ENCODE peak calls at places on chromosomes 13 and 19, in six cellular contexts. One of them, this sample, is unnamed.

GRCh38 chr13:28564030-28564429 is 69.1 kb upstream of the FLT1 start:
- DNase-seq in AG04449: no peak
- DNase-seq in cardiac muscle cell: no peak
- DNase-seq in ovary: no peak
- DNase-seq in CD8-positive, alpha-beta T cell: no peak
- DNase-seq in upper lobe of right lung: peak; percentile 87
- DNase-seq in this sample: no peak

GRCh38 chr19:7983995-7984837 is 21.2 kb downstream of the ELAVL1 start:
- DNase-seq in CD8-positive, alpha-beta T cell: no peak
- DNase-seq in AG04449: no peak
- DNase-seq in ovary: no peak
- DNase-seq in upper lobe of right lung: no peak
- DNase-seq in cardiac muscle cell: no peak
- DNase-seq in this sample: peak; percentile 13

GRCh38 chr19:51627491-51628138 is 2.6 kb downstream of the SIGLEC5 start:
- DNase-seq in upper lobe of right lung: no peak
- DNase-seq in CD8-positive, alpha-beta T cell: no peak
- DNase-seq in ovary: no peak
- DNase-seq in cardiac muscle cell: no peak
- DNase-seq in AG04449: no peak
- DNase-seq in this sample: no peak

GRCh38 chr13:57409121-57409520 is 222.4 kb upstream of the PCDH17 start:
- DNase-seq in CD8-positive, alpha-beta T cell: no peak
- DNase-seq in AG04449: no peak
- DNase-seq in cardiac muscle cell: no peak
- DNase-seq in ovary: no peak
- DNase-seq in upper lobe of right lung: no peak
- DNase-seq in this sample: no peak

GRCh38 chr19:10009269-10009665 is 1.0 kb downstream of the COL5A3 start:
- DNase-seq in AG04449: no peak
- DNase-seq in ovary: peak; percentile 80
- DNase-seq in cardiac muscle cell: peak; percentile 91
- DNase-seq in upper lobe of right lung: peak; percentile 69
- DNase-seq in CD8-positive, alpha-beta T cell: peak; percentile 61
- DNase-seq in this sample: no peak

GRCh38 chr19:7998081-7998480 is 7.4 kb downstream of the ELAVL1 start:
- DNase-seq in CD8-positive, alpha-beta T cell: no peak
- DNase-seq in cardiac muscle cell: no peak
- DNase-seq in AG04449: no peak
- DNase-seq in upper lobe of right lung: no peak
- DNase-seq in ovary: no peak
- DNase-seq in this sample: no peak

GRCh38 chr13:46803586-46803985 is 6.6 kb upstream of the ESD start:
- DNase-seq in CD8-positive, alpha-beta T cell: no peak
- DNase-seq in AG04449: no peak
- DNase-seq in cardiac muscle cell: no peak
- DNase-seq in upper lobe of right lung: no peak
- DNase-seq in ovary: no peak
- DNase-seq in this sample: no peak

GRCh38 chr13:111652676-111653075 is 332.2 kb downstream of the TEX29 start:
- DNase-seq in cardiac muscle cell: no peak
- DNase-seq in AG04449: no peak
- DNase-seq in CD8-positive, alpha-beta T cell: no peak
- DNase-seq in upper lobe of right lung: no peak
- DNase-seq in ovary: no peak
- DNase-seq in this sample: no peak

GRCh38 chr19:29576761-29577661 is 29.1 kb upstream of the POP4 start:
- DNase-seq in AG04449: no peak
- DNase-seq in CD8-positive, alpha-beta T cell: peak; percentile 37
- DNase-seq in cardiac muscle cell: peak; percentile 25
- DNase-seq in ovary: no peak
- DNase-seq in upper lobe of right lung: no peak
- DNase-seq in this sample: no peak

GRCh38 chr13:74204606-74205312 is 70.6 kb upstream of the KLF12 start:
- DNase-seq in AG04449: no peak
- DNase-seq in upper lobe of right lung: no peak
- DNase-seq in cardiac muscle cell: no peak
- DNase-seq in ovary: no peak
- DNase-seq in CD8-positive, alpha-beta T cell: no peak
- DNase-seq in this sample: no peak

GRCh38 chr19:38649305-38650179 is 2.1 kb downstream of the ACTN4 start:
- DNase-seq in cardiac muscle cell: no peak
- DNase-seq in CD8-positive, alpha-beta T cell: no peak
- DNase-seq in AG04449: no peak
- DNase-seq in upper lobe of right lung: peak; percentile 72
- DNase-seq in ovary: no peak
- DNase-seq in this sample: no peak

GRCh38 chr19:17863520-17864182 is 3.9 kb downstream of the RPL18A start:
- DNase-seq in upper lobe of right lung: no peak
- DNase-seq in CD8-positive, alpha-beta T cell: no peak
- DNase-seq in ovary: no peak
- DNase-seq in cardiac muscle cell: no peak
- DNase-seq in AG04449: no peak
- DNase-seq in this sample: no peak

GRCh38 chr19:49682274-49682673 is 5.2 kb downstream of the PRMT1 start:
- DNase-seq in cardiac muscle cell: no peak
- DNase-seq in CD8-positive, alpha-beta T cell: no peak
- DNase-seq in ovary: no peak
- DNase-seq in upper lobe of right lung: no peak
- DNase-seq in AG04449: no peak
- DNase-seq in this sample: no peak

GRCh38 chr13:109036091-109036490 is 406.7 kb downstream of the MYO16 start:
- DNase-seq in upper lobe of right lung: no peak
- DNase-seq in ovary: no peak
- DNase-seq in CD8-positive, alpha-beta T cell: no peak
- DNase-seq in cardiac muscle cell: no peak
- DNase-seq in AG04449: no peak
- DNase-seq in this sample: no peak

GRCh38 chr13:39776439-39776838 is 121.0 kb downstream of the COG6 start:
- DNase-seq in cardiac muscle cell: peak; percentile 69
- DNase-seq in CD8-positive, alpha-beta T cell: no peak
- DNase-seq in ovary: no peak
- DNase-seq in AG04449: peak; percentile 75
- DNase-seq in upper lobe of right lung: no peak
- DNase-seq in this sample: no peak

GRCh38 chr13:93244918-93245280 is 18.3 kb downstream of the GPC6 start:
- DNase-seq in AG04449: no peak
- DNase-seq in cardiac muscle cell: peak; percentile 61
- DNase-seq in ovary: no peak
- DNase-seq in CD8-positive, alpha-beta T cell: no peak
- DNase-seq in upper lobe of right lung: no peak
- DNase-seq in this sample: no peak

GRCh38 chr13:110405597-110406450 is 98.7 kb downstream of the COL4A2 start:
- DNase-seq in upper lobe of right lung: no peak
- DNase-seq in CD8-positive, alpha-beta T cell: no peak
- DNase-seq in cardiac muscle cell: no peak
- DNase-seq in AG04449: no peak
- DNase-seq in ovary: no peak
- DNase-seq in this sample: no peak

GRCh38 chr13:67229438-67230242 is 496 bp downstream of the PCDH9 start:
- DNase-seq in CD8-positive, alpha-beta T cell: no peak
- DNase-seq in AG04449: peak; percentile 2
- DNase-seq in cardiac muscle cell: peak; percentile 6
- DNase-seq in ovary: no peak
- DNase-seq in upper lobe of right lung: no peak
- DNase-seq in this sample: no peak

GRCh38 chr13:46170687-46171086 is 11.3 kb downstream of the LCP1 start:
- DNase-seq in AG04449: no peak
- DNase-seq in cardiac muscle cell: peak; percentile 69
- DNase-seq in ovary: no peak
- DNase-seq in CD8-positive, alpha-beta T cell: no peak
- DNase-seq in upper lobe of right lung: no peak
- DNase-seq in this sample: no peak

GRCh38 chr13:77443511-77443910 is 92.0 kb upstream of the SCEL start:
- DNase-seq in CD8-positive, alpha-beta T cell: no peak
- DNase-seq in AG04449: no peak
- DNase-seq in upper lobe of right lung: no peak
- DNase-seq in ovary: no peak
- DNase-seq in cardiac muscle cell: no peak
- DNase-seq in this sample: no peak

GRCh38 chr19:13079542-13079986 is 23.1 kb downstream of the LYL1 start:
- DNase-seq in CD8-positive, alpha-beta T cell: no peak
- DNase-seq in cardiac muscle cell: peak; percentile 61
- DNase-seq in ovary: peak; percentile 77
- DNase-seq in AG04449: no peak
- DNase-seq in upper lobe of right lung: peak; percentile 79
- DNase-seq in this sample: no peak

GRCh38 chr19:50759886-50760285 is 10.4 kb upstream of the GPR32 start:
- DNase-seq in CD8-positive, alpha-beta T cell: no peak
- DNase-seq in cardiac muscle cell: peak; percentile 30
- DNase-seq in ovary: no peak
- DNase-seq in AG04449: no peak
- DNase-seq in upper lobe of right lung: no peak
- DNase-seq in this sample: no peak

GRCh38 chr13:60758637-60759036 is 361.6 kb downstream of the TDRD3 start:
- DNase-seq in cardiac muscle cell: no peak
- DNase-seq in upper lobe of right lung: no peak
- DNase-seq in CD8-positive, alpha-beta T cell: no peak
- DNase-seq in ovary: no peak
- DNase-seq in AG04449: no peak
- DNase-seq in this sample: no peak

GRCh38 chr19:46903458-46903857 is 42.7 kb downstream of the ARHGAP35 start:
- DNase-seq in AG04449: no peak
- DNase-seq in upper lobe of right lung: no peak
- DNase-seq in CD8-positive, alpha-beta T cell: no peak
- DNase-seq in cardiac muscle cell: no peak
- DNase-seq in ovary: no peak
- DNase-seq in this sample: no peak

GRCh38 chr19:46902402-46902766 is 41.6 kb downstream of the ARHGAP35 start:
- DNase-seq in CD8-positive, alpha-beta T cell: no peak
- DNase-seq in cardiac muscle cell: no peak
- DNase-seq in upper lobe of right lung: no peak
- DNase-seq in ovary: no peak
- DNase-seq in AG04449: no peak
- DNase-seq in this sample: no peak

GRCh38 chr19:46906221-46906620 is 45.4 kb downstream of the ARHGAP35 start:
- DNase-seq in upper lobe of right lung: no peak
- DNase-seq in CD8-positive, alpha-beta T cell: no peak
- DNase-seq in AG04449: no peak
- DNase-seq in ovary: no peak
- DNase-seq in cardiac muscle cell: no peak
- DNase-seq in this sample: no peak

GRCh38 chr19:46901701-46902401 is 41.1 kb downstream of the ARHGAP35 start:
- DNase-seq in AG04449: no peak
- DNase-seq in CD8-positive, alpha-beta T cell: no peak
- DNase-seq in upper lobe of right lung: no peak
- DNase-seq in cardiac muscle cell: no peak
- DNase-seq in ovary: no peak
- DNase-seq in this sample: no peak

GRCh38 chr19:46904114-46905060 is 43.6 kb downstream of the ARHGAP35 start:
- DNase-seq in AG04449: peak; percentile 63
- DNase-seq in ovary: peak; percentile 43
- DNase-seq in cardiac muscle cell: peak; percentile 90
- DNase-seq in upper lobe of right lung: no peak
- DNase-seq in CD8-positive, alpha-beta T cell: no peak
- DNase-seq in this sample: no peak
- TF ChIP-seq CTCF in AG04449: no peak
- TF ChIP-seq CTCF in ovary: no peak
- TF ChIP-seq CTCF in cardiac muscle cell: no peak
- TF ChIP-seq CTCF in upper lobe of right lung: no peak
- TF ChIP-seq CTCF in CD8-positive, alpha-beta T cell: no peak
- TF ChIP-seq CTCF in this sample: no peak

DNA sequence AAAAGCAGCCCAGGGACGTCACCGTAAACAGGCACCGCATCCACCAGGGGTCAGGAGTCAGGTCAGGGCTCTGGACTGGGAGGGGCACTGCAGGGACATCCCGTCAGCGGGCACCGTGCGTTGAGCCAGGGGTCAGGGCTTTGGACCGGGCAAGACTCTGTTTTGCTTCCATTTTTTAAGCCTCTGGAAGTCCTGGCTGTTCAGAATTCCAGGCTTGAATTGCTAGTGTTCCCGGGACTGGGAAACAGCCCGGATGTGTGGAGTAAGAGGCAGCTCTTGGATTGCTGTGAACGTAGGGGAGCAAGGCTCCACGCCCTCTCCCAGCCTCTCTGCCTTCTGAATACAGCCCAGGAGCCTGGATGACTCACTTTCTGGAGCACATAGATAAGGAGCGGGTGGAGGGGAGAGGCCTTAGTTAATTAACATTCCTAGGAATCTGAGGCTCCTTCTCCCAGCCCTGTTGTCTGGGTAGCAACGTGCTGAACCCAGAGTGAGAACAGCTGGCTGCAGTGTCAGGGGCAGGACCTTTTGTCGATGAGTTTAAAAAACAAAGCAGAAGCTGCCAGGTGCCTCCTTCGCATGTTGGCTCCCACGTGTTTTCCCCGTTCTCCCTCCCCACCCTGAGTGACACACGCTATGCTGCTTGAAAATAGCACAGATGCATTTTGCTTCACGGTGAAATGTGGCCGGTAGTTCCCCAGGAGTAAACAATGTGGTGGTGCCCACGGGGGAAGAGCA is 21.9 kb downstream of the ATP11A start:
- DNase-seq in AG04449: peak; percentile 84
- DNase-seq in cardiac muscle cell: peak; percentile 99
- DNase-seq in upper lobe of right lung: peak; percentile 86
- DNase-seq in ovary: peak; percentile 96
- DNase-seq in CD8-positive, alpha-beta T cell: no peak
- DNase-seq in this sample: no peak
- TF ChIP-seq CTCF in AG04449: peak; percentile 14
- TF ChIP-seq CTCF in cardiac muscle cell: peak; percentile 25
- TF ChIP-seq CTCF in upper lobe of right lung: peak; percentile 25
- TF ChIP-seq CTCF in ovary: no peak
- TF ChIP-seq CTCF in CD8-positive, alpha-beta T cell: no peak
- TF ChIP-seq CTCF in this sample: no peak

GRCh38 chr19:1533510-1534150 is 9.8 kb downstream of the PLK5 start:
- DNase-seq in AG04449: no peak
- DNase-seq in upper lobe of right lung: no peak
- DNase-seq in CD8-positive, alpha-beta T cell: no peak
- DNase-seq in cardiac muscle cell: no peak
- DNase-seq in ovary: no peak
- DNase-seq in this sample: no peak
- TF ChIP-seq CTCF in AG04449: no peak
- TF ChIP-seq CTCF in upper lobe of right lung: no peak
- TF ChIP-seq CTCF in CD8-positive, alpha-beta T cell: no peak
- TF ChIP-seq CTCF in cardiac muscle cell: no peak
- TF ChIP-seq CTCF in ovary: no peak
- TF ChIP-seq CTCF in this sample: no peak

GRCh38 chr19:56838680-56838929 is 1.9 kb downstream of the PEG3 start:
- DNase-seq in upper lobe of right lung: no peak
- DNase-seq in ovary: no peak
- DNase-seq in AG04449: no peak
- DNase-seq in cardiac muscle cell: no peak
- DNase-seq in CD8-positive, alpha-beta T cell: no peak
- DNase-seq in this sample: no peak

GRCh38 chr19:56837492-56837891 is 3.0 kb downstream of the PEG3 start:
- DNase-seq in ovary: peak; percentile 83
- DNase-seq in CD8-positive, alpha-beta T cell: no peak
- DNase-seq in upper lobe of right lung: peak; percentile 82
- DNase-seq in AG04449: no peak
- DNase-seq in cardiac muscle cell: peak; percentile 77
- DNase-seq in this sample: no peak

GRCh38 chr19:56837004-56837403 is 3.5 kb downstream of the PEG3 start:
- DNase-seq in AG04449: no peak
- DNase-seq in upper lobe of right lung: no peak
- DNase-seq in cardiac muscle cell: no peak
- DNase-seq in ovary: peak; percentile 49
- DNase-seq in CD8-positive, alpha-beta T cell: no peak
- DNase-seq in this sample: no peak

GRCh38 chr19:56838930-56839664 is 1.4 kb downstream of the PEG3 start:
- DNase-seq in upper lobe of right lung: peak; percentile 92
- DNase-seq in AG04449: no peak
- DNase-seq in CD8-positive, alpha-beta T cell: no peak
- DNase-seq in ovary: peak; percentile 99
- DNase-seq in cardiac muscle cell: peak; percentile 97
- DNase-seq in this sample: peak; percentile 90

GRCh38 chr19:56837892-56838679 is 2.4 kb downstream of the PEG3 start:
- DNase-seq in ovary: peak; percentile 69
- DNase-seq in AG04449: no peak
- DNase-seq in upper lobe of right lung: peak; percentile 84
- DNase-seq in cardiac muscle cell: peak; percentile 83
- DNase-seq in CD8-positive, alpha-beta T cell: no peak
- DNase-seq in this sample: peak; percentile 69
- TF ChIP-seq CTCF in ovary: peak; percentile 35
- TF ChIP-seq CTCF in AG04449: no peak
- TF ChIP-seq CTCF in upper lobe of right lung: peak; percentile 35
- TF ChIP-seq CTCF in cardiac muscle cell: peak; percentile 38
- TF ChIP-seq CTCF in CD8-positive, alpha-beta T cell: no peak
- TF ChIP-seq CTCF in this sample: peak; percentile 15

This sample was measured in CD14-positive monocyte.